ENCODE peak calls at places on chromosomes 16 and 17, in six cellular contexts. Q, H, Z, T, Y and K are unnamed samples.

GRCh38 chr17:66300956-66301355 is 1.5 kb upstream of the PRKCA start:
- ATAC-seq in H (no peak), Z (no peak), Y (no peak), Q (no peak), T (no peak), K (no peak)

GRCh38 chr16:81707411-81708321 is 71.4 kb upstream of the PLCG2 start:
- ATAC-seq in T (no peak), Z (peak; percentile 54), H (peak; percentile 19), Q (peak; percentile 80), Y (peak; percentile 24), K (peak; percentile 35)

GRCh38 chr16:84976644-84977400 is 34.5 kb downstream of the ZDHHC7 start:
- ATAC-seq in T (peak; percentile 95), Y (no peak), Q (no peak), H (peak; percentile 39), Z (peak; percentile 39), K (no peak)

GRCh38 chr16:85903576-85903975 is 4.6 kb downstream of the IRF8 start:
- ATAC-seq in Q (no peak), Z (no peak), Y (no peak), H (no peak), T (no peak), K (no peak)

GRCh38 chr17:313231-313630 is 39.4 kb downstream of the RPH3AL start:
- ATAC-seq in Q (no peak), Y (no peak), Z (peak; percentile 15), H (no peak), T (no peak), K (no peak)

GRCh38 chr17:604719-605118 is 109.9 kb downstream of the VPS53 start:
- ATAC-seq in Y (no peak), Z (no peak), T (no peak), Q (no peak), H (no peak), K (no peak)

GRCh38 chr16:47927330-47927729 is 228.5 kb downstream of the ABCC12 start:
- ATAC-seq in H (peak; percentile 69), Z (no peak), Q (peak; percentile 57), Y (no peak), T (no peak), K (no peak)

GRCh38 chr16:75264531-75264998 is 13.1 kb upstream of the BCAR1 start:
- ATAC-seq in Z (peak; percentile 3), Q (peak; percentile 3), Y (no peak), H (no peak), T (no peak), K (no peak)

GRCh38 chr16:78660795-78661194 is 561.3 kb downstream of the WWOX start:
- ATAC-seq in Y (no peak), H (no peak), T (no peak), Q (no peak), Z (no peak), K (no peak)

GRCh38 chr17:13393841-13394710 is 207.7 kb downstream of the HS3ST3A1 start:
- ATAC-seq in Z (no peak), Q (peak; percentile 80), Y (no peak), H (peak; percentile 30), T (no peak), K (no peak)

GRCh38 chr17:79024901-79025737 is 1.1 kb downstream of the C1QTNF1 start:
- ATAC-seq in T (no peak), Y (no peak), Q (no peak), Z (no peak), H (no peak), K (no peak)

GRCh38 chr17:64627797-64628196 is 34.3 kb downstream of the SMURF2 start:
- ATAC-seq in Y (no peak), H (no peak), Q (no peak), Z (peak; percentile 74), T (peak; percentile 89), K (no peak)

GRCh38 chr17:68204736-68205135 is 43.1 kb upstream of the AMZ2 start:
- ATAC-seq in Z (no peak), Q (no peak), Y (peak; percentile 18), T (no peak), H (peak; percentile 51), K (no peak)

GRCh38 chr16:80166082-80166481 is 374.7 kb upstream of the DYNLRB2 start:
- ATAC-seq in Y (no peak), H (no peak), Z (no peak), T (no peak), Q (no peak), K (no peak)

GRCh38 chr16:22260490-22260889 is 36.7 kb upstream of the POLR3E start:
- ATAC-seq in T (no peak), Y (no peak), Z (no peak), H (no peak), Q (no peak), K (no peak)

GRCh38 chr17:27518750-27519521 is 62.7 kb downstream of the KSR1 start:
- ATAC-seq in Y (no peak), Q (peak; percentile 39), T (no peak), Z (no peak), H (no peak), K (no peak)

GRCh38 chr16:71618429-71618828 is 7.6 kb upstream of the MARVELD3 start:
- ATAC-seq in Y (no peak), Z (no peak), H (no peak), Q (no peak), T (no peak), K (no peak)

GRCh38 chr16:28529124-28529523 is 9.7 kb downstream of the NUPR1 start:
- ATAC-seq in Z (no peak), Q (no peak), H (no peak), Y (no peak), T (no peak), K (no peak)

GRCh38 chr17:18184143-18185007 is 747 bp downstream of the ALKBH5 start:
- ATAC-seq in H (no peak), T (peak; percentile 10), Q (peak; percentile 4), Z (peak; percentile 0), Y (no peak), K (no peak)

DNA sequence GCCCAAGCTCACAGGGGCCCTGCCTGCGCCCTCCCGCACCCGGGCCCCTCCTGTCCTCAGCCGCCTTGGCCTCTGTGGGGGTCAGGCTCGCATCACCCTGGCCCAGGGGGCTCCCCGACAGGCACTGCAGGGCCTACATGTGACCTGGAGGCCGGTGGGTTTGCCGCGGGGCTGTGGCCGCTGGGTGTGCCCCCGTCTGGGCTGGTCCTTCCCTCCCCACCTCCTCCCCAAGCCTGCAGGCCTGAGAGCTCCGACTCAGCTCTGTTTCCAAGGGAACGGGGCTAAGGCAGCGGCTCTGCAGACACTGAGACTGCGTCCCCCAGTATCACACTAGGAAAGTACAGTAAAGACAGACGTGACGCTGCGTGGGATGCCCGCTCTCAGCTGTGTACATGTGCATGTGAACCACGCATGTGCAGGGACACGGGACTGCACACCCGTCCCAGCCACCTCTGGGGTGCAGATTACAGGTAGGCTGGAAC is 16.5 kb upstream of the WDR45B start:
- ATAC-seq in Z (no peak), Q (no peak), T (no peak), H (no peak), Y (no peak), K (no peak)
- TF ChIP-seq POLR2A in Z (no peak), Q (no peak), T (no peak), H (no peak), Y (no peak), K (no peak)

DNA sequence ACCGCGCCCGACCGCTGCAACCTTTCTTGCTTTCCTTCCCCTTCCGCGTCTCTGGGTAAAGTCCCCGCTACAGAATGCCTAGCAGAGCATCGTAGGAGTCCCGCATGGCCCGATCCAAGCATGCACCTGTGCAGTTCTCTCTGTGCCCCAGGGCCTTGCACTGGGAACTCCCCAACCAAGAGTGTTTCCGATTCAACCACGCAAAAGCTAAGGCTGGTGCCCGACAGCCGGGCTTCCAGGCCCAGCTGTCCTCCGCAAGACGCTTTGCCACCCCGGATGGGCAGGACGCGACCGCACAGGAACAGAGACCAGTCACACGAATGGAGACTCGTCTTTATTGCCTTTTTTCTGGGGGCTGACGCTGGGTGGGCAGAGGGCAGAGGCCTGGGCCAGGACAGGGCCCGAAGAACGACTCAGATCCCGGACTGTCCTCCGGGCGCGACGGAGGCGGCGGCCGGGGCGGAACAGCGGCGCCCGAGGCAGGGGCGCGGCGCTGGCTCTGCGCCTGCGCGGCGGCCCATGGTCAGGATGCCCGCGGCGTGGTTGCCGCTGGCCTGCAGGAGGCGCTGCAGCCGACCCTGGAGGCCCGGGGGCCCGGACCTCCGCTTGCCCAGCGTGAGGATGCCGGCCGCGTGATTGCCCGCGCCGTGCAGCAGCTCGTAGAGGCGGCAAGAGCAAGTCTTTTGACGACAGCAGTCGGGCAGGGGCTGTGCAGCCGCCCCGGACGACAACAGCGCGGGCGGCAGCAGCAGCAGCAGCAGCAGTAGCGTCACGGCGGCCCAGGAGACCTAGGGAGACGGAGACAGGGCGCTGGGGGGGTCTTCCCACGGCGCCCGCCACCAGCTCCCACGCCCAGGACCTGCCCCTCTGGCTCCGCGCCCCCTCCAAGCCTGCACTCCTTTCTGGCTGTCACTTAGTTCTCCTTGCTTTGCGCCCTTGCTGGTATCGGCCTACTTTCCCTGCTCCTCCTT is 1.2 kb downstream of the HCRT start:
- ATAC-seq in T (peak; percentile 78), Z (peak; percentile 82), Q (peak; percentile 92), H (peak; percentile 82), Y (peak; percentile 86), K (peak; percentile 88)
- TF ChIP-seq POLR2A in T (peak; percentile 74), Z (peak; percentile 53), Q (no peak), H (no peak), Y (no peak), K (peak; percentile 27)

GRCh38 chr17:77285594-77286390 is 145.0 kb downstream of the SEC14L1 start:
- ATAC-seq in H (peak; percentile 29), Z (peak; percentile 49), T (peak; percentile 49), Q (peak; percentile 66), Y (peak; percentile 29), K (peak; percentile 34)
- TF ChIP-seq POLR2A in H (no peak), Z (peak; percentile 84), T (no peak), Q (no peak), Y (no peak), K (no peak)

DNA sequence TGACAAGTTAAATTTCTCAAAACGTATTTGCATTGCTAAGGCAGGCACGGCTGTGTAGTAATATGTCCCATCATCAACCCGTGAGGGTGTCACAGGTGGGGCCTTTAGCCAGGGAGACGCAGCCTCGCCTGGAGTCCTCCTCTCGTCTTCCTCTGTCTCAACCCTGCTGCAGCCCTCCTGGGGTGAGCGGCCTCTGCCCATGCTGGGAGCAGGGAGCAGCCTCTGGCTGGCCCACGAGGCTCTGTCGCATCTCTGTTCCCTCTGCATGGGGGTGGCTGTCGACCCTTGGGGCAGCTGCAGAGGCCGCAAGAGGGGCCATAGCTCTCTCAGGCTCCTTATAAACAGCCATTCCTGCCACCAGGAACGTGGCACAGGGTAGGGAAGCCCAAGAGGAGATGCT is 806 bp upstream of the SMIM5 start:
- ATAC-seq in Z (no peak), H (no peak), T (no peak), Y (no peak), Q (no peak), K (no peak)
- TF ChIP-seq POLR2A in Z (no peak), H (no peak), T (no peak), Y (no peak), Q (no peak), K (no peak)

DNA sequence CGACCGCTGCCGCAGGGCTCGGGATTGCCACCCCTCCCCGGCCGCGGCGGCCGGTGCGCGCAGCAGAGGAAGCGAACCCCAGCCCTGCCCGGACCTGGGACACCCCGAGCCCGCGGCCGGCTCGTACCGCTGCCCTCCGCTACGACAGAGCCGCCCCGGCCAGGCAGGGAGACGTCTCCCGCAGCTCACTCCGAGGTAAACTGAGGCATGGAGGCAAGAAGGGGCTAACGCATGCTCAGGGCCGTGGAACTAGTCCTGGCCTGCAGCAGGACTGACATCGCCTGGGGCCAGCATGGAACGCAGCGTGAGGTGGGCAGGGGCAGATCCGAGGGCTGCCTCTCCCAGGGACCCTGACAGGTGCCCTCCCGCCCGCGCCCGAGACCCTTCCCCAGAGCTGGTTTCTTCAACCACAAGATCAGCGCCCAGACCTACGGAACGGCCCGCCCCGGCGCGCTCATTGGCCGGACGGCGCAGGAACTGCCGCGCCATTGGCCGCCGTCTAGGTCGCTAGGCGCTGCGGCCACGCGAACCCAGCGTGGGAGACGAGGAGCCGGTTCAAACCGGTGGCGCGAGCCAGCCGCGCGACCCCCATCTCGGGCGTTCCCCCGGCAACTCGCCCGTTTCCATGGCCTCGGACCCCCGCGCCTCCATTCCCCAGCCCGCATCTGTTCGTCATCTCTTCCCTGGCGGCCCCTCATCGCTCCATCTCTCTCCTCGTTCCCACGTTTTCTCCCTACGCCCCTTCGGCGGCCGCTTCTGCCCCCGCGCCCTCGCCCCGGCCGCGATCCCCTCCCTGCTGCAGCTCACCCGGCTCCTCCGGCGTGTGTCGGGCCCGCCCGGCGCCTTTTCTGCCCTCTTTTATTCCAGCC is at the start of gene SLC43A2:
- ATAC-seq in Y (peak; percentile 85), H (peak; percentile 88), Q (peak; percentile 91), T (peak; percentile 86), Z (peak; percentile 80), K (peak; percentile 84)
- TF ChIP-seq POLR2A in Y (no peak), H (peak; percentile 49), Q (peak; percentile 14), T (peak; percentile 52), Z (no peak), K (no peak)